ENCODE peak calls at places on chromosomes 2 and 18, in five cellular contexts. U is neural progenitor cell, S is GM23248, F is fibroblast of lung, Q is K562. W is an unnamed sample.

GRCh38 chr2:142880275-142880674 is 2.8 kb downstream of the KYNU start:
- DNase-seq in U (no peak), S (peak), F (peak), Q (no peak), W (no peak)

GRCh38 chr2:215760526-215760925 is 252.8 kb downstream of the MREG start:
- DNase-seq in U (no peak), S (peak), F (peak), Q (no peak), W (no peak)

GRCh38 chr2:101538076-101538475 is 63.2 kb upstream of the RFX8 start:
- DNase-seq in U (no peak), S (no peak), F (no peak), Q (no peak), W (no peak)

GRCh38 chr2:99900589-99900988 is 241.8 kb downstream of the AFF3 start:
- DNase-seq in U (no peak), S (no peak), F (no peak), Q (no peak), W (no peak)

GRCh38 chr2:71347517-71347916 is 15.9 kb downstream of the ZNF638 start:
- DNase-seq in U (peak), S (peak), F (peak), Q (peak), W (no peak)

GRCh38 chr2:12057436-12058166 is 311.2 kb downstream of the LPIN1 start:
- DNase-seq in U (no peak), S (no peak), F (peak), Q (no peak), W (peak)

GRCh38 chr2:5798083-5798482 is 105.9 kb downstream of the SOX11 start:
- DNase-seq in U (no peak), S (peak), F (peak), Q (no peak), W (no peak)

GRCh38 chr2:239916205-239917127 is 108.7 kb downstream of the NDUFA10 start:
- DNase-seq in U (no peak), S (no peak), F (no peak), Q (no peak), W (no peak)

GRCh38 chr2:10560626-10561025 is 112.5 kb upstream of the ODC1 start:
- DNase-seq in U (no peak), S (no peak), F (no peak), Q (peak), W (no peak)

GRCh38 chr2:140695163-140695562 is 1435.7 kb downstream of the LRP1B start:
- DNase-seq in U (peak), S (peak), F (peak), Q (no peak), W (peak)

GRCh38 chr2:160940699-160941098 is 219.5 kb upstream of the TANK start:
- DNase-seq in U (no peak), S (peak), F (no peak), Q (no peak), W (no peak)

GRCh38 chr2:143778981-143779380 is 649.8 kb downstream of the ARHGAP15 start:
- DNase-seq in U (peak), S (peak), F (peak), Q (no peak), W (no peak)

GRCh38 chr2:8481463-8482009 is 200.3 kb upstream of the ID2 start:
- DNase-seq in U (no peak), S (no peak), F (no peak), Q (no peak), W (no peak)

GRCh38 chr2:205612661-205613060 is 69.6 kb upstream of the NRP2 start:
- DNase-seq in U (no peak), S (no peak), F (peak), Q (peak), W (no peak)

GRCh38 chr2:70931376-70932000 is 4.2 kb upstream of the ATP6V1B1 start:
- DNase-seq in U (no peak), S (no peak), F (peak), Q (no peak), W (no peak)

GRCh38 chr2:105317937-105318336 is 11.6 kb downstream of the TGFBRAP1 start:
- DNase-seq in U (no peak), S (no peak), F (no peak), Q (no peak), W (no peak)

DNA sequence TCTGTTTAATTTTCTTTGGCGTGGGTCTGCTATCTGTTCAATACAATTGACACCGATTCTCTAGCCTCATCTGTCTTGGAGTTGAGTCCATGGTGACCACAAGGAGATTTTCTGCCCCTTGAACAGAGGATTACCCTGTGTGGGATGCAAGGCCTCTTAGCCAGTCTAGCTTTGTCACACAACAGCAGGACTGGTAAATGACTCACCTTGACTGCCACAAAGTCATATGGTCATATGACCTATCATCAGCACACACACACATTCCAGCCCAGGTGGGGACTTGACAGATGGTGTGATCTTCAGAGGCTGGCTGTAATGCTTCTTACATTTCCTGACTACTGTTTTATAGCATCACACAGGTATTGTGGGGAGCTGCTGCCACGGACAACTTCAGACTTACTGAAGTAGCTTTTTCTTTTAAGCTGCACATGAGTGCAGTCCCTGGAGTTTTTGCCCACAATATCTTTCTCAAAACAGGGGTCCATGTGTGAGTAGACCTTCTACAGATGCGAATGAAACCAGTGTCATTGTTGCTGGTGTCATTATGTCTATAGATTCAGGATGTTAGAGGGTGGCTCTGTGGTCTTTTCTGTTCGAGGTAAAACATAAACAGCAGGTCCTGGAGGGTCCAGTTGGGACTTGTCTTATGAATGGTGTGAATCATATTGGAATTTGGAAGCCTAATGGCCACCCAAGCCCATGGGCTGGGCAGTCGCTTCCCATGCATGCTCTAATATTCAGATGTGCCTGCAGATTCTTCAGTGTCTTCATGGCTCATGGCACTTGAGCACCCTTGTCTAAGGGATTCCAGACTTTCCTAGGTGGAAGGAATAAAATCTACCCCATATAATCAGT is 18.6 kb upstream of the ACOXL start:
- DNase-seq in U (no peak), S (peak), F (no peak), Q (no peak), W (no peak)
- H3K9ac ChIP-seq in U (no peak), S (no peak), F (no peak), Q (no peak), W (no peak)

GRCh38 chr2:46086578-46087070 is 210.6 kb upstream of the EPAS1 start:
- DNase-seq in U (no peak), S (no peak), F (no peak), Q (no peak), W (no peak)
- H3K9ac ChIP-seq in U (no peak), S (no peak), F (no peak), Q (no peak), W (no peak)

GRCh38 chr2:69309336-69310048 is 77.5 kb downstream of the GFPT1 start:
- DNase-seq in U (no peak), S (peak), F (peak), Q (peak), W (no peak)
- H3K9ac ChIP-seq in U (no peak), S (peak), F (peak), Q (no peak), W (no peak)

GRCh38 chr2:176356251-176356650 is 87.0 kb downstream of the MTX2 start:
- DNase-seq in U (no peak), S (no peak), F (no peak), Q (no peak), W (no peak)
- H3K9ac ChIP-seq in U (no peak), S (no peak), F (no peak), Q (no peak), W (no peak)

GRCh38 chr18:50374170-50374752 is 585 bp upstream of the SKA1 start:
- DNase-seq in U (no peak), S (no peak), F (no peak), Q (no peak), W (no peak)
- H3K9ac ChIP-seq in U (no peak), S (peak), F (peak), Q (peak), W (peak)

DNA sequence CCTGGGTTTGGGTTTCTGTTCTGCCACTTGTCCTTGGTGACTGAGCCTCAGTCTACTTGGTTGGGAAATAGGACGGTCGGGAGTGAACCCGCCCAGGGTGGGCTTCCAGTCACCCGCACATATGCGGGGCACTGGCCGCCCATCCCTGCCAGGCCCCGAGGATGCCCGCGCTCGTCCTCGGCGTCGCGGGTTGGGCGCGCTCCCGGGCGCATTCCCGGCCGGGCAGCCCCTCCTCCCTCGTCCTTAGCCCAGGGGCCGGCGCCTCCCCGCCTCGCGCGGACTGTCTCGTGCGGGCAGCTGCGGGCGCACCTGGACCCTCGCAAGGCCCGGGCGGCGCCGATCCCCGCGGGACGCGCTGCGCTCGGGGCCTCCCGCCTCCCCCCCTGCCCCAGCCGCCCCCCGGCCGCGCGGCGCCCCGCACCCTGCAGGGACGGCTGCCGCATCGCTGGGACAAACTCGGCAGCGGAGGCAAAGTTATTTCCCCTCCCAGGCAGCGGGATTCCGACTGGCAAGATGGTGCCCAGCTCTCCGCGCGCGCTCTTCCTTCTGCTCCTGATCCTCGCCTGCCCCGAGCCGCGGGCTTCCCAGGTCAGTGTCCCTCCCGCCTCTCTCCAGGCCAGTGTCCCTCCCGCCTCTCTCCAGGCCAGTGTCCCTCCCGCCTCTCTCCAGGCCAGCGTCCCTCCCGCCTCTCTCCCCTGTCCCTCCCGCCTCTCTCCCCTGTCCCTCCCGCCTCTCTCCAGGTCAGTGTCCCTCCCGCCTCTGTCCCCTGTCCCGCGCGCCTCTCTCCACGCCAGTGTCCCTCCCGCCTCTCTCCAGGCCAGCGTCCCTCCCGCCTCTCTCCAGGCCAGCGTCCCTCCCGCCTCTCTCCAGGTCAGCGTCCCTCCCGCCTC is at the start of gene FBLN7:
- DNase-seq in U (peak), S (peak), F (peak), Q (no peak), W (no peak)
- H3K9ac ChIP-seq in U (no peak), S (peak), F (peak), Q (no peak), W (peak)

DNA sequence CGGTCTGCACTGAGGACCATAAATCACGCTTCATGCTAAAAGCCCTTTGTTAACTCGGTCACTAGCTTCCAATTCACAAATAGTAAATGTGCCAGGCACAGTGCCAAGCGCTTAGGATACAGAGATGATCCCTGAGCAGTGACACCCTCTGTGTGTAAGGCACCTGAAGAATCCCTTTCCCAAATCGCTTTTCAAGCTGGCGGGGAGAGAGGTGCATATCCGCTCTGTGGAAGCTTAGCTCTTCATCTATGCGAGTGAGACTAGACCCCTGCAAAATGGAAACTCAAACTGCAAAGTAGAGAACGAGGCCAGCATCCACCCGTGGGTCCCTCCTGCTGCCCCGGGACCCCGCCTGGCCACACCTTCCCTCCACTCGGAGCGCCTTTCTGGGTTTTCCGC is 2.4 kb downstream of the PIEZO2 start:
- DNase-seq in U (no peak), S (no peak), F (no peak), Q (no peak), W (no peak)
- H3K9ac ChIP-seq in U (no peak), S (no peak), F (no peak), Q (no peak), W (peak)

GRCh38 chr2:213251618-213252017 is 32.6 kb upstream of the SPAG16 start:
- DNase-seq in U (peak), S (peak), F (peak), Q (peak), W (peak)
- H3K9ac ChIP-seq in U (no peak), S (peak), F (no peak), Q (no peak), W (no peak)